ENCODE peak calls at places on chromosomes 7 and 10, in six cellular contexts. L, K, Q, Y, M and G are unnamed samples.

GRCh38 chr7:151843181-151843580 is 33.7 kb downstream of the PRKAG2 start:
- DNase-seq in M (no peak), Q (no peak), L (no peak), Y (no peak), K (no peak), G (peak)

GRCh38 chr10:112226439-112227248 is 43.1 kb upstream of the GPAM start:
- DNase-seq in K (no peak), Y (no peak), L (no peak), M (no peak), Q (no peak), G (no peak)

GRCh38 chr10:26449726-26450125 is 11.6 kb downstream of the APBB1IP start:
- DNase-seq in L (no peak), Q (no peak), M (no peak), K (no peak), Y (no peak), G (no peak)

GRCh38 chr7:23476286-23477169 is 6.2 kb upstream of the IGF2BP3 start:
- DNase-seq in L (no peak), Y (no peak), M (no peak), Q (no peak), K (no peak), G (no peak)

GRCh38 chr10:79444243-79445119 is 943 bp downstream of the ZCCHC24 start:
- DNase-seq in L (peak), K (peak), Q (peak), Y (peak), M (peak), G (peak)

GRCh38 chr10:131955591-131956340 is 26.0 kb downstream of the BNIP3 start:
- DNase-seq in M (no peak), Q (no peak), L (no peak), Y (no peak), K (no peak), G (no peak)

GRCh38 chr10:2885276-2885955 is 181.9 kb upstream of the PFKP start:
- DNase-seq in K (no peak), Y (no peak), L (peak), Q (no peak), M (no peak), G (no peak)

GRCh38 chr10:89281606-89282395 is 20.0 kb upstream of the IFIT2 start:
- DNase-seq in K (no peak), M (peak), Y (no peak), Q (no peak), L (no peak), G (no peak)

GRCh38 chr10:123595661-123596060 is 70.5 kb upstream of the GPR26 start:
- DNase-seq in Y (no peak), L (no peak), M (no peak), Q (no peak), K (no peak), G (no peak)

GRCh38 chr7:74027683-74028320 is at the start of gene ELN:
- DNase-seq in L (peak), Y (no peak), Q (no peak), M (no peak), K (no peak), G (no peak)

GRCh38 chr7:54187886-54188518 is 354.2 kb upstream of the VSTM2A start:
- DNase-seq in Q (no peak), M (no peak), L (no peak), K (no peak), Y (no peak), G (no peak)

GRCh38 chr10:80173441-80173840 is 31.9 kb downstream of the ANXA11 start:
- DNase-seq in M (no peak), Q (peak), K (peak), Y (no peak), L (no peak), G (no peak)

GRCh38 chr10:10870523-10871241 is 147.0 kb upstream of the CELF2 start:
- DNase-seq in Q (no peak), Y (peak), K (no peak), L (peak), M (no peak), G (no peak)

GRCh38 chr7:91019686-91020385 is 244.4 kb upstream of the FZD1 start:
- DNase-seq in Q (no peak), K (no peak), M (peak), Y (no peak), L (no peak), G (no peak)

GRCh38 chr10:61066661-61067353 is 122.8 kb upstream of the RHOBTB1 start:
- DNase-seq in Y (no peak), K (no peak), M (no peak), Q (no peak), L (no peak), G (no peak)

GRCh38 chr10:44908071-44908709 is 2.9 kb upstream of the TMEM72 start:
- DNase-seq in Q (no peak), M (peak), Y (peak), L (peak), K (no peak), G (peak)

GRCh38 chr7:137667633-137668387 is 179.0 kb downstream of the DGKI start:
- DNase-seq in L (no peak), Q (peak), Y (no peak), M (peak), K (peak), G (peak)

GRCh38 chr10:124494050-124494807 is 32.6 kb downstream of the LHPP start:
- DNase-seq in L (no peak), Y (no peak), K (no peak), Q (no peak), M (peak), G (no peak)

GRCh38 chr10:122164028-122164601 is 107.0 kb upstream of the BTBD16 start:
- DNase-seq in Y (peak), Q (peak), K (peak), L (peak), M (peak), G (no peak)

GRCh38 chr7:105429746-105430612 is 41.3 kb upstream of the SRPK2 start:
- DNase-seq in Y (no peak), K (peak), M (peak), Q (peak), L (peak), G (peak)

GRCh38 chr7:37908221-37908788 is 8.3 kb downstream of the SFRP4 start:
- DNase-seq in L (no peak), Y (no peak), K (no peak), Q (no peak), M (peak), G (peak)